ENCODE peak calls at places on chromosomes 7 and 10, in seven cellular contexts. N is Peyer's patch, U is tibial nerve, L is GM12878, B is vagina, D is NB4, H is gastrocnemius medialis. V is an unnamed sample.
A peak's percentile ranks its signal among the peaks of the same experiment; 100 is the strongest.

GRCh38 chr10:116132716-116133420 is 140.1 kb downstream of the GFRA1 start:
- DNase-seq in N (no peak), U (no peak), L (no peak), B (no peak), D (no peak), H (no peak), V (no peak)

GRCh38 chr10:562142-562541 is 127.3 kb downstream of the DIP2C start:
- DNase-seq in N (no peak), U (no peak), L (no peak), B (no peak), D (no peak), H (no peak), V (no peak)

GRCh38 chr10:70494536-70494935 is 16.0 kb downstream of the PALD1 start:
- DNase-seq in N (no peak), U (no peak), L (no peak), B (no peak), D (peak; percentile 67), H (no peak), V (no peak)

GRCh38 chr10:6269953-6270867 is 67.5 kb downstream of the PFKFB3 start:
- DNase-seq in N (no peak), U (no peak), L (peak; percentile 55), B (no peak), D (peak; percentile 74), H (no peak), V (no peak)

GRCh38 chr7:94639384-94639783 is 16.5 kb downstream of the SGCE start:
- DNase-seq in N (no peak), U (no peak), L (no peak), B (no peak), D (no peak), H (no peak), V (no peak)

GRCh38 chr7:152145853-152146466 is 120.5 kb downstream of the GALNT11 start:
- DNase-seq in N (no peak), U (no peak), L (no peak), B (no peak), D (peak; percentile 58), H (no peak), V (no peak)

GRCh38 chr7:36473454-36474282 is 84.0 kb downstream of the ANLN start:
- DNase-seq in N (peak; percentile 58), U (no peak), L (no peak), B (no peak), D (peak; percentile 74), H (no peak), V (no peak)

GRCh38 chr10:35347899-35348608 is 11.7 kb downstream of the CCNY start:
- DNase-seq in N (no peak), U (no peak), L (no peak), B (no peak), D (no peak), H (no peak), V (no peak)

GRCh38 chr10:49593998-49594397 is 16.1 kb upstream of the SLC18A3 start:
- DNase-seq in N (no peak), U (no peak), L (no peak), B (peak; percentile 67), D (no peak), H (no peak), V (no peak)

GRCh38 chr10:59177031-59177861 is 803 bp downstream of the PHYHIPL start:
- DNase-seq in N (peak; percentile 68), U (no peak), L (no peak), B (no peak), D (peak; percentile 4), H (no peak), V (no peak)

GRCh38 chr10:5453749-5454489 is 41.6 kb downstream of the NET1 start:
- DNase-seq in N (no peak), U (no peak), L (no peak), B (no peak), D (no peak), H (no peak), V (no peak)

GRCh38 chr10:87092861-87093460 is 1.7 kb downstream of the GLUD1 start:
- DNase-seq in N (no peak), U (no peak), L (peak; percentile 42), B (no peak), D (peak; percentile 73), H (no peak), V (no peak)

GRCh38 chr10:8133146-8133545 is 78.7 kb downstream of the GATA3 start:
- DNase-seq in N (no peak), U (no peak), L (peak; percentile 80), B (no peak), D (peak; percentile 36), H (no peak), V (no peak)

GRCh38 chr7:155533827-155534690 is 12.3 kb downstream of the CNPY1 start:
- DNase-seq in N (no peak), U (no peak), L (no peak), B (no peak), D (peak; percentile 70), H (no peak), V (no peak)

GRCh38 chr10:88843171-88843570 is 8.5 kb downstream of the ANKRD22 start:
- DNase-seq in N (no peak), U (no peak), L (no peak), B (no peak), D (no peak), H (no peak), V (no peak)

GRCh38 chr7:20798081-20798693 is 11.5 kb upstream of the SP8 start:
- DNase-seq in N (peak; percentile 79), U (no peak), L (no peak), B (no peak), D (peak; percentile 66), H (no peak), V (no peak)

GRCh38 chr10:70779685-70780369 is 5.3 kb downstream of the TBATA start:
- DNase-seq in N (no peak), U (no peak), L (no peak), B (peak; percentile 77), D (no peak), H (no peak), V (no peak)

GRCh38 chr7:115004121-115004520 is 82.2 kb downstream of the MDFIC start:
- DNase-seq in N (no peak), U (no peak), L (no peak), B (no peak), D (no peak), H (no peak), V (no peak)

GRCh38 chr7:20351901-20352300 is 21.2 kb downstream of the ITGB8 start:
- DNase-seq in N (no peak), U (no peak), L (no peak), B (no peak), D (no peak), H (no peak), V (no peak)

GRCh38 chr10:93440591-93441012 is 41.5 kb downstream of the MYOF start:
- DNase-seq in N (no peak), U (no peak), L (no peak), B (no peak), D (no peak), H (no peak), V (no peak)

GRCh38 chr7:77895905-77896304 is 97.3 kb downstream of the PHTF2 start:
- DNase-seq in N (no peak), U (no peak), L (no peak), B (no peak), D (no peak), H (no peak), V (no peak)

GRCh38 chr7:123011766-123012369 is 16.4 kb upstream of the TAS2R16 start:
- DNase-seq in N (no peak), U (no peak), L (no peak), B (no peak), D (no peak), H (no peak), V (no peak)

GRCh38 chr10:46541017-46541661 is 15.3 kb downstream of the GPRIN2 start:
- DNase-seq in N (peak; percentile 77), U (peak; percentile 17), L (no peak), B (no peak), D (no peak), H (no peak), V (no peak)
- TF ChIP-seq CTCF in N (no peak), U (no peak), L (no peak), B (no peak), D (no peak), H (no peak), V (no peak)

DNA sequence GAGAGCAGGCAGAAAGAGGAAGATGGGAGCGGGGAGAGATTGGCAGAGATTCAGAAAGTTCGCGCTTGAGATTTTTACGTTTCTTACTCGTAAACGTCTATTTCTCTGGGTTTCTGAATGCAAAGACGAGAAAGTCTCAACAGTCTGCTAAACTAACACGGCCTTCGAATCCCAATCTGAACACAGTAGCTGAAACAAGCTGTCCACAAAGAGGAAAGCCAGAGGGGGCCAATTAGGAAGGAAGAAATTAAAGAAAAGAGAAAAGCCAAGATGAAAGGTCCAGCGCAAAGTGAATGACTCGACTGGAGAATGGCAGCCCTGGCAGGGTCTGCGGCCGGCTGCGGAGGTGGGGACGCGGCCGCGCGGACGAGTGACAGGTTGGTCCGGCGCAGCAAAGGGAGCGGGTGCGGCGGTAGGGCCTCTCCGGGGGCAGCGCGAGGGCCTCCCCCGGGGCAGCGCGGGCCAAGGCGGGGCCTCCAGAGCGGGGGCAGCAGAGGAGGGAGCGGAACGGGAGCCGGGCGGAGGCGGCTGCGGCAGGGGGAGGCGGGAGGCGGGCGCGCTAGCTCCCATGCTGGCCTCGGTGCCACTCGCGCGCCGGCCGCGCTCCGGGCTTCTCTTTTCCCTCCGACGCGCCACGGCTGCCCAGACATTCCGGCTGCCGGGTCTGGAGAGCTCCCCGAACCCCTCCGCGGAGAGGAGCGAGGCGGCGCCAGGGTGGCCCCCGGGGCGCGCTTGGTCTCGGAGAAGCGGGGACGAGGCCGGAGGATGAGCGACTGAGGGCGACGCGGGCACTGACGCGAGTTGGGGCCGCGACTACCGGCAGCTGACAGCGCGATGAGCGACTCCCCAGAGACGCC is at the start of gene VWC2:
- DNase-seq in N (no peak), U (no peak), L (no peak), B (no peak), D (no peak), H (no peak), V (no peak)
- H3K4me3 ChIP-seq in N (peak within 1 kb of the TSS; percentile 46), U (peak within 1 kb of the TSS; percentile 54), L (no peak within 1 kb of the TSS), B (peak within 1 kb of the TSS; percentile 47), D (no peak within 1 kb of the TSS), H (peak within 1 kb of the TSS; percentile 43), V (peak within 1 kb of the TSS; percentile 56)

GRCh38 chr7:142960955-142961512 is 1.1 kb downstream of the KEL start:
- DNase-seq in N (no peak), U (no peak), L (no peak), B (no peak), D (no peak), H (no peak), V (no peak)

GRCh38 chr7:142961595-142961972 is 579 bp downstream of the KEL start:
- DNase-seq in N (no peak), U (no peak), L (no peak), B (no peak), D (no peak), H (no peak), V (no peak)

GRCh38 chr7:142963993-142964392 is 1.8 kb upstream of the KEL start:
- DNase-seq in N (no peak), U (no peak), L (no peak), B (no peak), D (no peak), H (no peak), V (no peak)

GRCh38 chr7:142964502-142965246 is 2.5 kb upstream of the KEL start:
- DNase-seq in N (no peak), U (no peak), L (no peak), B (no peak), D (no peak), H (no peak), V (no peak)

GRCh38 chr7:142961973-142962913 is at the start of gene KEL:
- DNase-seq in N (no peak), U (no peak), L (no peak), B (no peak), D (no peak), H (no peak), V (no peak)
- TF ChIP-seq POLR2A in N (no peak), U (no peak), L (no peak), B (no peak), D (no peak), H (no peak), V (no peak)

GRCh38 chr10:101042667-101043355 is 11.8 kb downstream of the SFXN3 start:
- DNase-seq in N (peak; percentile 99), U (peak; percentile 95), L (peak; percentile 83), B (no peak), D (peak; percentile 96), H (peak; percentile 89), V (peak; percentile 80)
- TF ChIP-seq CTCF in N (peak; percentile 0), U (peak; percentile 32), L (no peak), B (no peak), D (no peak), H (no peak), V (no peak)